ENCODE peak calls at places on chromosomes 12 and 14, in eight cellular contexts. One of them, this sample, is unnamed.

GRCh38 chr12:104991565-104992128 is 5.5 kb downstream of the NOPCHAP1 start:
- DNase-seq in fibroblast of lung: no peak
- DNase-seq in HFF-Myc: no peak
- DNase-seq in GM12864: no peak
- DNase-seq in CD4-positive, alpha-beta T cell: no peak
- DNase-seq in AG10803: no peak
- DNase-seq in lower leg skin: no peak
- DNase-seq in dorsolateral prefrontal cortex: no peak
- DNase-seq in this sample: no peak

GRCh38 chr14:72975776-72976175 is 49.5 kb downstream of the DCAF4 start:
- DNase-seq in fibroblast of lung: no peak
- DNase-seq in HFF-Myc: no peak
- DNase-seq in GM12864: no peak
- DNase-seq in CD4-positive, alpha-beta T cell: no peak
- DNase-seq in AG10803: no peak
- DNase-seq in lower leg skin: no peak
- DNase-seq in dorsolateral prefrontal cortex: no peak
- DNase-seq in this sample: no peak

GRCh38 chr12:116773276-116773731 is 35.2 kb downstream of the RNFT2 start:
- DNase-seq in fibroblast of lung: no peak
- DNase-seq in HFF-Myc: no peak
- DNase-seq in GM12864: no peak
- DNase-seq in CD4-positive, alpha-beta T cell: no peak
- DNase-seq in AG10803: peak
- DNase-seq in lower leg skin: no peak
- DNase-seq in dorsolateral prefrontal cortex: no peak
- DNase-seq in this sample: no peak

GRCh38 chr12:54830199-54830598 is 24.1 kb upstream of the MUCL1 start:
- DNase-seq in fibroblast of lung: no peak
- DNase-seq in HFF-Myc: no peak
- DNase-seq in GM12864: no peak
- DNase-seq in CD4-positive, alpha-beta T cell: no peak
- DNase-seq in AG10803: no peak
- DNase-seq in lower leg skin: no peak
- DNase-seq in dorsolateral prefrontal cortex: no peak
- DNase-seq in this sample: no peak

GRCh38 chr12:91053951-91054715 is 3.7 kb downstream of the KERA start:
- DNase-seq in fibroblast of lung: peak
- DNase-seq in HFF-Myc: peak
- DNase-seq in GM12864: no peak
- DNase-seq in CD4-positive, alpha-beta T cell: no peak
- DNase-seq in AG10803: peak
- DNase-seq in lower leg skin: no peak
- DNase-seq in dorsolateral prefrontal cortex: no peak
- DNase-seq in this sample: peak

GRCh38 chr12:10454531-10454930 is 1.4 kb upstream of the KLRC1 start:
- DNase-seq in fibroblast of lung: no peak
- DNase-seq in HFF-Myc: no peak
- DNase-seq in GM12864: no peak
- DNase-seq in CD4-positive, alpha-beta T cell: no peak
- DNase-seq in AG10803: no peak
- DNase-seq in lower leg skin: no peak
- DNase-seq in dorsolateral prefrontal cortex: no peak
- DNase-seq in this sample: no peak

GRCh38 chr14:91660790-91661189 is 71.1 kb downstream of the CATSPERB start:
- DNase-seq in fibroblast of lung: no peak
- DNase-seq in HFF-Myc: no peak
- DNase-seq in GM12864: no peak
- DNase-seq in CD4-positive, alpha-beta T cell: no peak
- DNase-seq in AG10803: no peak
- DNase-seq in lower leg skin: no peak
- DNase-seq in dorsolateral prefrontal cortex: no peak
- DNase-seq in this sample: no peak

GRCh38 chr14:49892301-49892635 is 614 bp upstream of the ARF6 start:
- DNase-seq in fibroblast of lung: peak
- DNase-seq in HFF-Myc: no peak
- DNase-seq in GM12864: peak
- DNase-seq in CD4-positive, alpha-beta T cell: peak
- DNase-seq in AG10803: peak
- DNase-seq in lower leg skin: peak
- DNase-seq in dorsolateral prefrontal cortex: peak
- DNase-seq in this sample: peak

GRCh38 chr14:68857671-68858070 is 64.8 kb upstream of the ZFP36L1 start:
- DNase-seq in fibroblast of lung: no peak
- DNase-seq in HFF-Myc: no peak
- DNase-seq in GM12864: no peak
- DNase-seq in CD4-positive, alpha-beta T cell: no peak
- DNase-seq in AG10803: no peak
- DNase-seq in lower leg skin: no peak
- DNase-seq in dorsolateral prefrontal cortex: no peak
- DNase-seq in this sample: no peak

GRCh38 chr14:50801706-50802105 is 29.3 kb downstream of the NIN start:
- DNase-seq in fibroblast of lung: peak
- DNase-seq in HFF-Myc: no peak
- DNase-seq in GM12864: no peak
- DNase-seq in CD4-positive, alpha-beta T cell: no peak
- DNase-seq in AG10803: peak
- DNase-seq in lower leg skin: no peak
- DNase-seq in dorsolateral prefrontal cortex: no peak
- DNase-seq in this sample: no peak

GRCh38 chr14:34913619-34914018 is 38.5 kb upstream of the BAZ1A start:
- DNase-seq in fibroblast of lung: no peak
- DNase-seq in HFF-Myc: no peak
- DNase-seq in GM12864: no peak
- DNase-seq in CD4-positive, alpha-beta T cell: no peak
- DNase-seq in AG10803: no peak
- DNase-seq in lower leg skin: no peak
- DNase-seq in dorsolateral prefrontal cortex: no peak
- DNase-seq in this sample: no peak

GRCh38 chr12:685388-685787 is 22.1 kb upstream of the NINJ2 start:
- DNase-seq in fibroblast of lung: no peak
- DNase-seq in HFF-Myc: no peak
- DNase-seq in GM12864: no peak
- DNase-seq in CD4-positive, alpha-beta T cell: peak
- DNase-seq in AG10803: no peak
- DNase-seq in lower leg skin: no peak
- DNase-seq in dorsolateral prefrontal cortex: no peak
- DNase-seq in this sample: no peak

GRCh38 chr12:96225003-96225855 is 31.1 kb downstream of the ELK3 start:
- DNase-seq in fibroblast of lung: no peak
- DNase-seq in HFF-Myc: no peak
- DNase-seq in GM12864: no peak
- DNase-seq in CD4-positive, alpha-beta T cell: no peak
- DNase-seq in AG10803: no peak
- DNase-seq in lower leg skin: no peak
- DNase-seq in dorsolateral prefrontal cortex: no peak
- DNase-seq in this sample: no peak

GRCh38 chr12:124032265-124032886 is 59.4 kb downstream of the ZNF664 start:
- DNase-seq in fibroblast of lung: peak
- DNase-seq in HFF-Myc: peak
- DNase-seq in GM12864: no peak
- DNase-seq in CD4-positive, alpha-beta T cell: no peak
- DNase-seq in AG10803: peak
- DNase-seq in lower leg skin: no peak
- DNase-seq in dorsolateral prefrontal cortex: no peak
- DNase-seq in this sample: no peak

GRCh38 chr12:113591480-113591971 is 119.9 kb upstream of the LHX5 start:
- DNase-seq in fibroblast of lung: no peak
- DNase-seq in HFF-Myc: no peak
- DNase-seq in GM12864: no peak
- DNase-seq in CD4-positive, alpha-beta T cell: no peak
- DNase-seq in AG10803: no peak
- DNase-seq in lower leg skin: no peak
- DNase-seq in dorsolateral prefrontal cortex: no peak
- DNase-seq in this sample: no peak

GRCh38 chr14:32166924-32167323 is 34.9 kb upstream of the RNU6-7 start:
- DNase-seq in fibroblast of lung: no peak
- DNase-seq in HFF-Myc: no peak
- DNase-seq in GM12864: no peak
- DNase-seq in CD4-positive, alpha-beta T cell: no peak
- DNase-seq in AG10803: no peak
- DNase-seq in lower leg skin: no peak
- DNase-seq in dorsolateral prefrontal cortex: no peak
- DNase-seq in this sample: no peak

GRCh38 chr12:124428136-124428791 is 133.4 kb downstream of the RFLNA start:
- DNase-seq in fibroblast of lung: peak
- DNase-seq in HFF-Myc: no peak
- DNase-seq in GM12864: no peak
- DNase-seq in CD4-positive, alpha-beta T cell: no peak
- DNase-seq in AG10803: peak
- DNase-seq in lower leg skin: no peak
- DNase-seq in dorsolateral prefrontal cortex: peak
- DNase-seq in this sample: no peak

DNA sequence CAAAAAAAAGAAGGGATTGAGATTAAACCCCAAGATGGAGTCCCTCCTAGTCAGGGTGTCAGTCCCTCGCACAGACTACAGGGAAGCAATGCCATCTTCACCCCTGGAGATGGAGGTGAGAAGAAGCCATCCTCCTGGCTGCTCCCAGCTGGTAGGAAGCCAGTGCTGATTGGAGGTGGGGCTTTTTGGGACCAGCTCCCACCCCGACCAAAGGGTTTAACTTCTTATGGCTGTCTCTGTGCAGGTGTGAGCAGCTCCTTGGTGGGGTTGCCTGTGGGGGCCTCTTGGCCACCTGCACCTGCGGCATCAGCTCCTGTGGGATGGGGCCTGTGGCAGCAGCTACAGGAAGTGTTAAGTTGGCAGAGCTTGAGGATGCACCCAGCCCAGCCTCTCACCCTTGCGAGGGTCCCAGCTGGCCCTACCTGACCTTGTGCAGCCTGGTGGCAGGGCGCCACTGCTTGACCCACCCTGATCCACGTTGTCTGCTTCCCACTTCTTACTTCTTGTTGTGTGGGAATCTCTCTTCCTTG is 3.8 kb upstream of the KRT86 start:
- DNase-seq in fibroblast of lung: no peak
- DNase-seq in HFF-Myc: no peak
- DNase-seq in GM12864: no peak
- DNase-seq in CD4-positive, alpha-beta T cell: no peak
- DNase-seq in AG10803: no peak
- DNase-seq in lower leg skin: no peak
- DNase-seq in dorsolateral prefrontal cortex: no peak
- DNase-seq in this sample: no peak
- TF ChIP-seq CTCF in fibroblast of lung: no peak
- TF ChIP-seq CTCF in HFF-Myc: no peak
- TF ChIP-seq CTCF in GM12864: no peak
- TF ChIP-seq CTCF in CD4-positive, alpha-beta T cell: no peak
- TF ChIP-seq CTCF in AG10803: no peak
- TF ChIP-seq CTCF in lower leg skin: no peak
- TF ChIP-seq CTCF in dorsolateral prefrontal cortex: no peak
- TF ChIP-seq CTCF in this sample: no peak

DNA sequence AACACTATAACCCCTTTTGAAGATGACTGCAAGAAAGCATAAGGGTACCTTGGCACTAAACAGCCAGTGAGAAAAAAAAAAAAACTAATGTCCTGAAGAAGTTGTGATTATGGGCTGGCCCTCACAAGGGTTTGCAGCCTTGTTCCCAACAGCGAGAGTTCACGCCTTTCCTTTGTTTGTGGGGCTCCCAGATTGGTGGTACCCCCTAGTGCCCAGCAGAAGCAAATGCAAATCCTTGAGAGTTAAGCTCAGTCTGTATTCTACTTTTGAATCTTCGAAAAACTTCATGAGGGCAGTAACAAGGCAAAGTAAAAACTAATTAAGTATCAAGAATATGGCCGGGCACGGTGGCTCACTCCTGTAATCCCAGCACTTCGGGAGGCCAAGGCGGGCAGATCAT is 238.9 kb upstream of the LMO3 start:
- DNase-seq in fibroblast of lung: no peak
- DNase-seq in HFF-Myc: no peak
- DNase-seq in GM12864: no peak
- DNase-seq in CD4-positive, alpha-beta T cell: no peak
- DNase-seq in AG10803: no peak
- DNase-seq in lower leg skin: no peak
- DNase-seq in dorsolateral prefrontal cortex: no peak
- DNase-seq in this sample: no peak
- TF ChIP-seq CTCF in fibroblast of lung: no peak
- TF ChIP-seq CTCF in HFF-Myc: no peak
- TF ChIP-seq CTCF in GM12864: no peak
- TF ChIP-seq CTCF in CD4-positive, alpha-beta T cell: no peak
- TF ChIP-seq CTCF in AG10803: peak
- TF ChIP-seq CTCF in lower leg skin: no peak
- TF ChIP-seq CTCF in dorsolateral prefrontal cortex: no peak
- TF ChIP-seq CTCF in this sample: no peak

DNA sequence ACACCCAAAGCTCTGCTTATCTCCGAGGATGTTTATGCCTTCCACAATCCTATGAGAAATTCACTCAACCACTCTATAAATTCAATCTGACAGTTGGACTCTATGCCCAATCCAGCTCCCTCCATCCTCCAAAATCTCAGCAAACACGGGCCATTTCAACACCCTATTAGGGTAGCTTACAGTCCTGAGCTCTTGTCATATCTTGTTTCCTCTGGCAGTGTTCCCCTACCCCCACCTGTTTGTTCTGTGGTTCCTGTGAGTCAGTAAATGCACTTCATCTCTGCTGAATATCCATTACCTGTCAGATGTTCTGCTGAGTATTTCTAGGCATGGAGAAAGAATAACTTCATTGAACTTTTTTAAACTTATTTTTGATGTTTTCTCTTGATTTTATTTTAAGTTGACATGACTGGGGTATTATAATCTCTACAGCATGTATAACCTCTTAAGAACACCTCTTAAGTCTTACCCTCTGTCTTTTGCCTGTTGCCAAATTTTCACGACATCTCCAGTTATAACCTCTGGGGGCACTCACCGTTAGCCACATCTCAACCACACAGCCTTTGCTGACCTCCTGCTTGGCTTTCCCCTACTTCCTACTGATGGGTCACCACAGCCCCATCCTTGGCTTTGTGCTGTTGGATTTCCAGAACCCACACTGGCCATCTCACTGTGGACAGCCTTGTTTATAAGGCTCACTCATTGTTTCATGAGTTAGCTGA is 317.0 kb upstream of the TMPO start:
- DNase-seq in fibroblast of lung: no peak
- DNase-seq in HFF-Myc: no peak
- DNase-seq in GM12864: no peak
- DNase-seq in CD4-positive, alpha-beta T cell: no peak
- DNase-seq in AG10803: no peak
- DNase-seq in lower leg skin: no peak
- DNase-seq in dorsolateral prefrontal cortex: no peak
- DNase-seq in this sample: no peak
- TF ChIP-seq CTCF in fibroblast of lung: no peak
- TF ChIP-seq CTCF in HFF-Myc: no peak
- TF ChIP-seq CTCF in GM12864: no peak
- TF ChIP-seq CTCF in CD4-positive, alpha-beta T cell: no peak
- TF ChIP-seq CTCF in AG10803: no peak
- TF ChIP-seq CTCF in lower leg skin: no peak
- TF ChIP-seq CTCF in dorsolateral prefrontal cortex: no peak
- TF ChIP-seq CTCF in this sample: no peak

DNA sequence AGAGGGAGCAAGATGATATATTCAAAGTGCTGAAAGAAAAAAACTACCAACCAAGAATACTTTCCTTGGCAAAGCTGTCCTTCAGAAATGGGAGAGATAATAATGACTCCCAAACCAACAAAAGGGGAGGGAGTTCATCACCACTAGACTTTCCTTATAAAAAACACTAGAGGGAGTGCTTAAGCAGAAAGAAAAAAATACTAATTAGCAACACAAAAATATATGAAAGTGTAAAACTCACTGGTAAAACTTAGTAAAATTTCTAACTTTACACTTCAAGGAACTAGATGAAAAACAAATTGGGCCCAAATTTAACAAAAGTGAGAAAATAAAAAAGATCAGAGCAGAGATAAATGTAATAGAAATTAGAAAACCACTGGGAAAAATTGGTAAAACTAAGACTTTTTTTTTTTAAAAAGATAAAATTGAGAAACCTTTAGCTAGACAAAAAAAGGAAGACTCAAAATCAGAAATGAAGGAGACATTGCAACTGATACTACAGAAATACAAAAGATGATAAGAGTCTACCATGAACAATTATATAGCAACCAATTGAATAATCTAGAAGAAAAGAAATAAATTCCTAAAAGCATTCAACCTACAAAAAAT is 60.4 kb upstream of the FAR2 start:
- DNase-seq in fibroblast of lung: peak
- DNase-seq in HFF-Myc: peak
- DNase-seq in GM12864: no peak
- DNase-seq in CD4-positive, alpha-beta T cell: no peak
- DNase-seq in AG10803: peak
- DNase-seq in lower leg skin: no peak
- DNase-seq in dorsolateral prefrontal cortex: no peak
- DNase-seq in this sample: no peak
- TF ChIP-seq CTCF in fibroblast of lung: peak
- TF ChIP-seq CTCF in HFF-Myc: peak
- TF ChIP-seq CTCF in GM12864: no peak
- TF ChIP-seq CTCF in CD4-positive, alpha-beta T cell: peak
- TF ChIP-seq CTCF in AG10803: peak
- TF ChIP-seq CTCF in lower leg skin: no peak
- TF ChIP-seq CTCF in dorsolateral prefrontal cortex: no peak
- TF ChIP-seq CTCF in this sample: peak

This sample was measured in AG09319.